ENCODE peak calls at places on chromosomes 16 and 17, in five cellular contexts. C is GM23248, D is MM.1S, E is OCI-LY7, J is IMR-90. M is an unnamed sample.

GRCh38 chr17:29572691-29573557 is 4.4 kb downstream of the TP53I13 start:
- DNase-seq in D (peak; percentile 64), J (peak; percentile 56), C (peak; percentile 85), E (peak; percentile 60), M (peak; percentile 83)

GRCh38 chr17:54666559-54666958 is 234.1 kb upstream of the TOM1L1 start:
- DNase-seq in D (no peak), J (no peak), E (no peak), C (no peak), M (no peak)

GRCh38 chr16:28984619-28985135 is at the start of gene LAT:
- DNase-seq in C (peak; percentile 33), D (peak; percentile 69), J (no peak), E (peak; percentile 79), M (peak; percentile 94)

GRCh38 chr16:783404-784161 is 4.6 kb downstream of the RPUSD1 start:
- DNase-seq in C (no peak), J (peak; percentile 4), E (no peak), D (no peak), M (no peak)

GRCh38 chr16:55944377-55944802 is 69.2 kb upstream of the CES5A start:
- DNase-seq in E (peak; percentile 39), C (peak; percentile 75), J (peak; percentile 55), D (peak; percentile 24), M (no peak)

GRCh38 chr17:32310927-32311568 is 30.9 kb downstream of the C17orf75 start:
- DNase-seq in J (no peak), D (no peak), E (peak; percentile 36), C (peak; percentile 45), M (no peak)

GRCh38 chr17:51427259-51428255 is 167.2 kb downstream of the UTP18 start:
- DNase-seq in C (no peak), E (no peak), D (no peak), J (no peak), M (no peak)

GRCh38 chr17:15479697-15480096 is 12.3 kb upstream of the CDRT4 start:
- DNase-seq in C (no peak), D (no peak), J (peak; percentile 41), E (no peak), M (no peak)

GRCh38 chr17:40058151-40058784 is 4.1 kb upstream of the MED24 start:
- DNase-seq in C (peak; percentile 41), J (peak; percentile 46), D (no peak), E (no peak), M (no peak)

GRCh38 chr16:19128454-19129210 is 14.9 kb downstream of the ITPRIPL2 start:
- DNase-seq in C (no peak), E (no peak), J (no peak), D (no peak), M (no peak)

GRCh38 chr17:77061711-77062110 is 79.1 kb upstream of the SEC14L1 start:
- DNase-seq in E (no peak), C (no peak), J (no peak), D (no peak), M (no peak)

GRCh38 chr17:61411944-61412859 is 12.6 kb downstream of the TBX2 start:
- DNase-seq in E (peak; percentile 74), C (peak; percentile 89), J (peak; percentile 75), D (peak; percentile 75), M (peak; percentile 95)

GRCh38 chr17:27576429-27577123 is 54.4 kb upstream of the LGALS9 start:
- DNase-seq in C (peak; percentile 17), E (no peak), J (peak; percentile 74), D (no peak), M (no peak)

GRCh38 chr17:14052886-14053615 is 16.3 kb upstream of the COX10 start:
- DNase-seq in J (no peak), D (no peak), E (no peak), C (peak; percentile 9), M (no peak)

GRCh38 chr16:89953671-89954406 is 5.3 kb downstream of the DEF8 start:
- DNase-seq in D (no peak), J (no peak), E (peak; percentile 75), C (no peak), M (no peak)
- H3K4me1 ChIP-seq in D (no peaks in the 10 kb centered on the region), J (peaks cover 6% of the 10 kb centered on the region), E (peaks cover 91% of the 10 kb centered on the region), C (peaks cover 4% of the 10 kb centered on the region), M (peaks cover 77% of the 10 kb centered on the region)

GRCh38 chr17:75352079-75352569 is 53.4 kb downstream of the GRB2 start:
- DNase-seq in C (no peak), E (peak; percentile 68), J (no peak), D (no peak), M (no peak)
- H3K4me3 ChIP-seq in C (no peak overlapping the region), E (peak overlapping the region; percentile 43), J (no peak overlapping the region), D (no peak overlapping the region), M (no peak overlapping the region)

DNA sequence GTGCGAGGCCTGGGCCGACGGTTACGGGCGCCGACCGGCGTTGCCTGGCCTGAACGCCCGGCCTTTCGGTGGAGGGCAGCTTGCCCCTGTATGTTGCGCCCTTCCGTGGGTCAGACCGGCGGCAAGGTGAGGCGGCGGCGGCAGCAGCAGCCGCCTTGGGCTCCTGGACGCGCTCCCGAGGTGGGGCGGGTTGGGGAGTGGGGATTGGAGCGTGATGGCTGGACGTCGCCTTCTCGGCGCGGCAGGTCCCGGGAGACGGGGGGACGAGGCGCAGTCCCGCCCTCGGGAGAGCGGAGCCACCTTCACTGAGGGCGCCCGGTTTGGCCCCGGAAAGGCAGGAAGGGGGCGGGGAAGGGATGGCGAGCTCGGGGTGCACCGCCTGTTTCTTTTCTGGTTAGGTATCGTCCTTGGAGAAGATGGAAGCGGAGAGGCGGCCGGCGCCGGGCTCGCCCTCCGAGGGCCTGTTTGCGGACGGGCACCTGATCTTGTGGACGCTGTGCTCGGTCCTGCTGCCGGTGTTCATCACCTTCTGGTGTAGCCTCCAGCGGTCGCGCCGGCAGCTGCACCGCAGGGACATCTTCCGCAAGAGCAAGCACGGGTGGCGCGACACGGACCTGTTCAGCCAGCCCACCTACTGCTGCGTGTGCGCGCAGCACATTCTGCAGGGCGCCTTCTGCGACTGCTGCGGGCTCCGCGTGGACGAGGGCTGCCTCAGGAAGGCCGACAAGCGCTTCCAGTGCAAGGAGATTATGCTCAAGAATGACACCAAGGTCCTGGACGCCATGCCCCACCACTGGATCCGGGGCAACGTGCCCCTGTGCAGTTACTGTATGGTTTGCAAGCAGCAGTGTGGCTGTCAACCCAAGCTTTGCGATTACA is 668 bp downstream of the DGKE start:
- DNase-seq in C (peak; percentile 45), E (peak; percentile 69), D (peak; percentile 85), J (peak; percentile 7), M (peak; percentile 94)
- H3K4me1 ChIP-seq in C (peaks cover 8% of the 10 kb centered on the region), E (peaks cover 59% of the 10 kb centered on the region), D (peaks cover 11% of the 10 kb centered on the region), J (peaks cover 8% of the 10 kb centered on the region), M (peaks cover 57% of the 10 kb centered on the region)

GRCh38 chr17:12619444-12620199 is 46.1 kb upstream of the MYOCD start:
- DNase-seq in E (no peak), J (peak; percentile 79), C (no peak), D (no peak), M (no peak)
- H3K4me3 ChIP-seq in E (no peak overlapping the region), J (no peak overlapping the region), C (no peak overlapping the region), D (no peak overlapping the region), M (no peak overlapping the region)

GRCh38 chr17:75706042-75706728 is 15.1 kb upstream of the ITGB4 start:
- DNase-seq in J (no peak), C (no peak), D (no peak), E (no peak), M (no peak)

GRCh38 chr17:75704963-75705875 is 16.0 kb upstream of the ITGB4 start:
- DNase-seq in D (no peak), C (no peak), J (no peak), E (no peak), M (no peak)

GRCh38 chr17:75701288-75701687 is 20.0 kb upstream of the ITGB4 start:
- DNase-seq in E (no peak), D (no peak), J (no peak), C (no peak), M (no peak)

GRCh38 chr17:75703591-75703990 is 17.7 kb upstream of the ITGB4 start:
- DNase-seq in D (no peak), E (no peak), J (no peak), C (peak; percentile 40), M (no peak)

GRCh38 chr17:75703191-75703590 is 18.1 kb upstream of the ITGB4 start:
- DNase-seq in E (no peak), D (no peak), J (no peak), C (no peak), M (no peak)
- H3K4me1 ChIP-seq in E (no peaks in the 10 kb centered on the region), D (no peaks in the 10 kb centered on the region), J (peaks cover 12% of the 10 kb centered on the region), C (peaks cover 23% of the 10 kb centered on the region), M (peaks cover 27% of the 10 kb centered on the region)

GRCh38 chr16:10743610-10744369 is at the start of gene NUBP1:
- DNase-seq in J (peak; percentile 97), D (peak; percentile 97), C (peak; percentile 97), E (peak; percentile 95), M (peak; percentile 99)
- H3K4me3 ChIP-seq in J (peak within 1 kb of the TSS; percentile 80), D (peak within 1 kb of the TSS; percentile 86), C (peak within 1 kb of the TSS; percentile 85), E (peak within 1 kb of the TSS; percentile 70), M (peak within 1 kb of the TSS; percentile 51)

GRCh38 chr17:45279898-45280297 is 18.0 kb upstream of the SPATA32 start:
- DNase-seq in C (no peak), E (no peak), J (no peak), D (no peak), M (no peak)
- H3K4me1 ChIP-seq in C (peaks cover 3% of the 10 kb centered on the region), E (no peaks in the 10 kb centered on the region), J (peaks cover 19% of the 10 kb centered on the region), D (peaks cover 5% of the 10 kb centered on the region), M (peaks cover 20% of the 10 kb centered on the region)

GRCh38 chr17:75077072-75077489 is 10.7 kb upstream of the SLC16A5 start:
- DNase-seq in C (no peak), D (no peak), E (no peak), J (no peak), M (no peak)

GRCh38 chr17:75077490-75078096 is 10.2 kb upstream of the SLC16A5 start:
- DNase-seq in E (peak; percentile 56), J (no peak), D (no peak), C (peak; percentile 47), M (peak; percentile 95)

GRCh38 chr17:75081611-75082540 is 5.9 kb upstream of the SLC16A5 start:
- DNase-seq in C (no peak), E (no peak), D (no peak), J (no peak), M (no peak)

GRCh38 chr17:75078097-75079022 is 9.4 kb upstream of the SLC16A5 start:
- DNase-seq in E (no peak), D (no peak), C (peak; percentile 92), J (peak; percentile 78), M (no peak)

GRCh38 chr17:75079023-75079373 is 8.8 kb upstream of the SLC16A5 start:
- DNase-seq in J (no peak), D (no peak), E (no peak), C (no peak), M (no peak)
- H3K4me3 ChIP-seq in J (no peak overlapping the region), D (no peak overlapping the region), E (no peak overlapping the region), C (peak overlapping the region; percentile 14), M (no peak overlapping the region)

GRCh38 chr17:53426505-53426904 is 396.2 kb upstream of the KIF2B start:
- DNase-seq in E (no peak), C (no peak), D (no peak), J (no peak), M (no peak)
- H3K4me1 ChIP-seq in E (no peaks in the 10 kb centered on the region), C (no peaks in the 10 kb centered on the region), D (peaks cover 3% of the 10 kb centered on the region), J (no peaks in the 10 kb centered on the region), M (no peaks in the 10 kb centered on the region)